ENCODE peak calls at places on chromosomes 6 and 20, in four cellular contexts. One of them, this sample, is unnamed.

GRCh38 chr6:97215157-97215769 is 67.8 kb downstream of the MMS22L start:
- DNase-seq in amniotic stem cell: peak
- DNase-seq in left lung: no peak
- DNase-seq in T-cell: no peak
- DNase-seq in this sample: peak

GRCh38 chr6:157162756-157163433 is 160.4 kb downstream of the TMEM242 start:
- DNase-seq in T-cell: no peak
- DNase-seq in amniotic stem cell: no peak
- DNase-seq in left lung: no peak
- DNase-seq in this sample: no peak

GRCh38 chr6:108622601-108623335 is 62.1 kb downstream of the FOXO3 start:
- DNase-seq in amniotic stem cell: peak
- DNase-seq in T-cell: no peak
- DNase-seq in left lung: no peak
- DNase-seq in this sample: peak

GRCh38 chr6:62623851-62624532 is 338.0 kb upstream of the KHDRBS2 start:
- DNase-seq in amniotic stem cell: no peak
- DNase-seq in T-cell: no peak
- DNase-seq in left lung: no peak
- DNase-seq in this sample: no peak

GRCh38 chr6:160534050-160534696 is 129.9 kb downstream of the LPA start:
- DNase-seq in amniotic stem cell: no peak
- DNase-seq in T-cell: peak
- DNase-seq in left lung: no peak
- DNase-seq in this sample: no peak

GRCh38 chr6:41901882-41902519 is 6.8 kb upstream of the USP49 start:
- DNase-seq in left lung: no peak
- DNase-seq in T-cell: peak
- DNase-seq in amniotic stem cell: no peak
- DNase-seq in this sample: no peak

GRCh38 chr20:44886828-44887227 is 1.3 kb downstream of the YWHAB start:
- DNase-seq in amniotic stem cell: no peak
- DNase-seq in T-cell: no peak
- DNase-seq in left lung: no peak
- DNase-seq in this sample: no peak

GRCh38 chr20:60968853-60969720 is 283.0 kb upstream of the CDH4 start:
- DNase-seq in amniotic stem cell: no peak
- DNase-seq in T-cell: no peak
- DNase-seq in left lung: no peak
- DNase-seq in this sample: no peak

GRCh38 chr20:15364781-15365180 is 1027.4 kb upstream of the FLRT3 start:
- DNase-seq in T-cell: no peak
- DNase-seq in left lung: no peak
- DNase-seq in amniotic stem cell: no peak
- DNase-seq in this sample: no peak

GRCh38 chr6:71072508-71072907 is 115.6 kb upstream of the B3GAT2 start:
- DNase-seq in amniotic stem cell: no peak
- DNase-seq in left lung: no peak
- DNase-seq in T-cell: no peak
- DNase-seq in this sample: no peak

GRCh38 chr6:88538130-88538706 is 372.1 kb upstream of the CNR1 start:
- DNase-seq in amniotic stem cell: no peak
- DNase-seq in left lung: no peak
- DNase-seq in T-cell: no peak
- DNase-seq in this sample: no peak

GRCh38 chr6:125020385-125020784 is 58.1 kb downstream of the RNF217 start:
- DNase-seq in amniotic stem cell: no peak
- DNase-seq in left lung: no peak
- DNase-seq in T-cell: no peak
- DNase-seq in this sample: peak

GRCh38 chr6:91713911-91714310 is 1127.0 kb upstream of the MAP3K7 start:
- DNase-seq in T-cell: no peak
- DNase-seq in amniotic stem cell: no peak
- DNase-seq in left lung: no peak
- DNase-seq in this sample: no peak

GRCh38 chr20:33277471-33278441 is 5.3 kb upstream of the BPIFB1 start:
- DNase-seq in T-cell: no peak
- DNase-seq in amniotic stem cell: no peak
- DNase-seq in left lung: no peak
- DNase-seq in this sample: no peak

GRCh38 chr6:40326689-40327404 is 260.3 kb downstream of the LRFN2 start:
- DNase-seq in left lung: no peak
- DNase-seq in amniotic stem cell: no peak
- DNase-seq in T-cell: no peak
- DNase-seq in this sample: no peak

GRCh38 chr20:19875746-19876145 is 117.7 kb downstream of the RIN2 start:
- DNase-seq in T-cell: no peak
- DNase-seq in left lung: no peak
- DNase-seq in amniotic stem cell: no peak
- DNase-seq in this sample: no peak

GRCh38 chr20:61178431-61179080 is 73.5 kb upstream of the CDH4 start:
- DNase-seq in T-cell: no peak
- DNase-seq in amniotic stem cell: no peak
- DNase-seq in left lung: no peak
- DNase-seq in this sample: no peak

GRCh38 chr20:25355191-25355590 is 35.4 kb downstream of the ABHD12 start:
- DNase-seq in left lung: no peak
- DNase-seq in T-cell: no peak
- DNase-seq in amniotic stem cell: no peak
- DNase-seq in this sample: no peak

GRCh38 chr6:34393191-34393967 is 910 bp upstream of the NUDT3 start:
- DNase-seq in amniotic stem cell: no peak
- DNase-seq in left lung: no peak
- DNase-seq in T-cell: no peak
- DNase-seq in this sample: no peak

GRCh38 chr20:2387180-2387577 is 6.5 kb downstream of the TGM6 start:
- DNase-seq in amniotic stem cell: no peak
- DNase-seq in T-cell: no peak
- DNase-seq in left lung: no peak
- DNase-seq in this sample: no peak

GRCh38 chr6:30071081-30071818 is 4.3 kb downstream of the PPP1R11 start:
- DNase-seq in amniotic stem cell: no peak
- DNase-seq in T-cell: no peak
- DNase-seq in left lung: peak
- DNase-seq in this sample: no peak

GRCh38 chr6:53579338-53579737 is 34.4 kb upstream of the GCLC start:
- DNase-seq in T-cell: no peak
- DNase-seq in amniotic stem cell: no peak
- DNase-seq in left lung: no peak
- DNase-seq in this sample: no peak

GRCh38 chr6:163455553-163455952 is 41.0 kb downstream of the QKI start:
- DNase-seq in T-cell: no peak
- DNase-seq in amniotic stem cell: no peak
- DNase-seq in left lung: no peak
- DNase-seq in this sample: no peak

GRCh38 chr6:156720739-156721714 is 56.2 kb upstream of the ARID1B start:
- DNase-seq in T-cell: no peak
- DNase-seq in amniotic stem cell: no peak
- DNase-seq in left lung: no peak
- DNase-seq in this sample: no peak

GRCh38 chr6:149864578-149865535 is 698 bp upstream of the LRP11 start:
- DNase-seq in left lung: no peak
- DNase-seq in T-cell: peak
- DNase-seq in amniotic stem cell: peak
- DNase-seq in this sample: no peak

GRCh38 chr6:68875403-68875802 is 240.3 kb downstream of the ADGRB3 start:
- DNase-seq in left lung: no peak
- DNase-seq in T-cell: no peak
- DNase-seq in amniotic stem cell: no peak
- DNase-seq in this sample: no peak

GRCh38 chr6:28988536-28989415 is 16.3 kb downstream of the ZNF311 start:
- DNase-seq in left lung: peak
- DNase-seq in amniotic stem cell: no peak
- DNase-seq in T-cell: peak
- DNase-seq in this sample: no peak

GRCh38 chr6:33490198-33490597 is 35.8 kb downstream of the ZBTB9 start:
- DNase-seq in amniotic stem cell: no peak
- DNase-seq in T-cell: no peak
- DNase-seq in left lung: no peak
- DNase-seq in this sample: no peak

GRCh38 chr6:134065706-134066105 is 13.3 kb upstream of the SLC2A12 start:
- DNase-seq in amniotic stem cell: no peak
- DNase-seq in T-cell: no peak
- DNase-seq in left lung: no peak
- DNase-seq in this sample: no peak

GRCh38 chr6:87093199-87093598 is 1.7 kb downstream of the CGA start:
- DNase-seq in T-cell: no peak
- DNase-seq in left lung: no peak
- DNase-seq in amniotic stem cell: no peak
- DNase-seq in this sample: no peak

GRCh38 chr6:56899311-56899710 is 55.6 kb upstream of the BEND6 start:
- DNase-seq in amniotic stem cell: no peak
- DNase-seq in T-cell: no peak
- DNase-seq in left lung: no peak
- DNase-seq in this sample: no peak

GRCh38 chr20:62995898-62996595 is 10.7 kb downstream of the BHLHE23 start:
- DNase-seq in amniotic stem cell: no peak
- DNase-seq in T-cell: no peak
- DNase-seq in left lung: peak
- DNase-seq in this sample: no peak

GRCh38 chr6:161151059-161151645 is 122.7 kb downstream of the AGPAT4 start:
- DNase-seq in left lung: peak
- DNase-seq in T-cell: no peak
- DNase-seq in amniotic stem cell: no peak
- DNase-seq in this sample: no peak

GRCh38 chr20:45874576-45874975 is 6.5 kb upstream of the ZSWIM1 start:
- DNase-seq in amniotic stem cell: no peak
- DNase-seq in left lung: no peak
- DNase-seq in T-cell: no peak
- DNase-seq in this sample: no peak

GRCh38 chr20:36572701-36573102 is 695 bp upstream of the TGIF2 start:
- DNase-seq in left lung: no peak
- DNase-seq in T-cell: no peak
- DNase-seq in amniotic stem cell: no peak
- DNase-seq in this sample: no peak

GRCh38 chr6:36120539-36120938 is 9.8 kb upstream of the MAPK13 start:
- DNase-seq in left lung: peak
- DNase-seq in T-cell: peak
- DNase-seq in amniotic stem cell: no peak
- DNase-seq in this sample: no peak

GRCh38 chr6:56730663-56731529 is 88.2 kb upstream of the DST start:
- DNase-seq in amniotic stem cell: peak
- DNase-seq in T-cell: no peak
- DNase-seq in left lung: no peak
- DNase-seq in this sample: peak

GRCh38 chr20:4966826-4967751 is 34.2 kb downstream of the SLC23A2 start:
- DNase-seq in amniotic stem cell: no peak
- DNase-seq in T-cell: no peak
- DNase-seq in left lung: no peak
- DNase-seq in this sample: no peak

GRCh38 chr20:8901237-8902025 is 167.5 kb upstream of the PLCB4 start:
- DNase-seq in amniotic stem cell: no peak
- DNase-seq in left lung: no peak
- DNase-seq in T-cell: no peak
- DNase-seq in this sample: peak